ENCODE peak calls at places on chromosome 17, in eight cellular contexts. Z is lung, C is lower lobe of right lung, A is WTC11, T is RWPE1, X is heart right ventricle, B is astrocyte of the spinal cord, E is GM13976. D is an unnamed sample.

GRCh38 chr17:50547035-50547735 is at the start of gene SPATA20:
- DNase-seq in C (peak; percentile 96), X (peak; percentile 93), E (peak; percentile 94), Z (peak; percentile 89), A (peak; percentile 93), T (peak; percentile 84), B (peak; percentile 89), D (peak; percentile 95)

GRCh38 chr17:65294184-65294719 is 157.1 kb downstream of the RGS9 start:
- DNase-seq in B (peak; percentile 69), E (peak; percentile 73), A (peak; percentile 78), X (peak; percentile 28), C (peak; percentile 57), T (peak; percentile 71), Z (peak; percentile 57), D (peak; percentile 70)

GRCh38 chr17:76872221-76872873 is 4.1 kb downstream of the MGAT5B start:
- DNase-seq in A (no peak), C (no peak), Z (no peak), B (peak; percentile 96), T (peak; percentile 96), E (no peak), X (no peak), D (peak; percentile 58)

GRCh38 chr17:40500709-40501108 is 714 bp downstream of the TNS4 start:
- DNase-seq in A (no peak), X (no peak), C (no peak), Z (no peak), B (no peak), T (no peak), E (no peak), D (no peak)

GRCh38 chr17:37848690-37849616 is 75.3 kb upstream of the TBC1D3K start:
- DNase-seq in E (peak; percentile 75), Z (no peak), B (peak; percentile 84), X (no peak), C (no peak), A (no peak), T (peak; percentile 64), D (peak; percentile 54)

GRCh38 chr17:28908640-28909098 is 5.8 kb upstream of the DHRS13 start:
- DNase-seq in A (no peak), X (no peak), Z (no peak), E (no peak), C (no peak), T (peak; percentile 33), B (peak; percentile 65), D (no peak)

GRCh38 chr17:62913971-62914370 is 52.1 kb upstream of the TANC2 start:
- DNase-seq in C (no peak), E (no peak), Z (no peak), T (no peak), A (no peak), B (no peak), X (no peak), D (no peak)

GRCh38 chr17:68789203-68789962 is 165.8 kb downstream of the ABCA8 start:
- DNase-seq in T (no peak), Z (no peak), E (no peak), X (no peak), B (no peak), A (no peak), C (no peak), D (no peak)

GRCh38 chr17:49565948-49566491 is 9.7 kb upstream of the NXPH3 start:
- DNase-seq in E (no peak), B (peak; percentile 40), Z (peak; percentile 89), A (no peak), X (peak; percentile 64), T (no peak), C (peak; percentile 88), D (peak; percentile 83)

GRCh38 chr17:17782425-17783120 is 54.2 kb downstream of the SREBF1 start:
- DNase-seq in E (peak; percentile 65), T (no peak), Z (no peak), C (no peak), X (peak; percentile 39), B (peak; percentile 19), A (peak; percentile 52), D (peak; percentile 27)

GRCh38 chr17:69525920-69526841 is 111.7 kb downstream of the MAP2K6 start:
- DNase-seq in B (peak; percentile 78), A (peak; percentile 36), E (peak; percentile 45), X (no peak), C (no peak), T (peak; percentile 55), Z (no peak), D (peak; percentile 38)

GRCh38 chr17:50118828-50119218 is 11.1 kb downstream of the SAMD14 start:
- DNase-seq in E (no peak), X (no peak), B (no peak), T (no peak), Z (no peak), C (no peak), A (no peak), D (no peak)

GRCh38 chr17:41178341-41178740 is 320 bp upstream of the KRTAP4-2 start:
- DNase-seq in T (no peak), E (no peak), A (no peak), X (no peak), B (peak; percentile 5), Z (no peak), C (no peak), D (no peak)

GRCh38 chr17:77427471-77427991 is 286.8 kb downstream of the SEC14L1 start:
- DNase-seq in X (peak; percentile 68), Z (no peak), C (no peak), B (peak; percentile 86), E (no peak), T (peak; percentile 63), A (no peak), D (no peak)

GRCh38 chr17:44216173-44216572 is 3.3 kb downstream of the UBTF start:
- DNase-seq in Z (no peak), B (no peak), C (no peak), T (no peak), X (no peak), A (no peak), E (no peak), D (peak; percentile 73)

GRCh38 chr17:42803074-42803883 is 4.6 kb downstream of the CNTD1 start:
- DNase-seq in Z (no peak), X (no peak), T (no peak), A (no peak), E (no peak), B (peak; percentile 89), C (no peak), D (no peak)

GRCh38 chr17:39801055-39801454 is 63.1 kb downstream of the IKZF3 start:
- DNase-seq in B (no peak), E (no peak), T (no peak), X (no peak), C (no peak), A (no peak), Z (no peak), D (no peak)

GRCh38 chr17:45867171-45867570 is 22.5 kb downstream of the SPPL2C start:
- DNase-seq in C (no peak), A (no peak), E (no peak), T (no peak), X (no peak), B (no peak), Z (no peak), D (no peak)

GRCh38 chr17:46818319-46818928 is at the start of gene WNT3:
- DNase-seq in T (peak; percentile 51), X (no peak), A (peak; percentile 86), C (peak; percentile 51), B (no peak), Z (no peak), E (peak; percentile 75), D (peak; percentile 81)

GRCh38 chr17:52201764-52202571 is 43.5 kb upstream of the CA10 start:
- DNase-seq in E (no peak), Z (no peak), C (no peak), A (no peak), X (no peak), B (no peak), T (no peak), D (no peak)

GRCh38 chr17:52207786-52208185 is 49.3 kb upstream of the CA10 start:
- DNase-seq in A (no peak), T (no peak), E (no peak), B (no peak), X (no peak), Z (no peak), C (no peak), D (no peak)

GRCh38 chr17:52202572-52202876 is 44.0 kb upstream of the CA10 start:
- DNase-seq in B (no peak), E (no peak), Z (no peak), X (no peak), T (no peak), C (no peak), A (no peak), D (no peak)
- TF ChIP-seq CTCF in B (no peak), E (no peak), Z (no peak), X (no peak), T (no peak), C (no peak), A (no peak), D (no peak)

DNA sequence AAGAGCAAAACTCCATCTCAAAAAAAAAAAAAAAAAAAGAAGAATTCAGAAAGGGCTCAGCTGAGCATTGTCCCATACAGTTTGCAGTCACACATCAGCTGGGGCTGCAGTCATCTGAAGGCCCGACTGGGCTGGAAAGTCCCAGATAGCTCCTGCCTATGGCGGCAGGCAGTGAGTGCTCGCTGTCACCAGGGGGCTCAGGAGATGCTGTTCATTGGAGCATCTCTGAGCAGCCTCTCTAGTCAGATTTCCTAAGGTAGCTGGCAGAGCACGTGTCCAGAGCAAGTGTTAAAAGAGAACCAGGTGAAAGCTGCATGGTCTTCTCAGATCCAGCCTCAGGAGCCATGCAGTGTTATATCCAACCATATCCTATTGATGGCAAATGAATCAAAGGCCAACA is 75.8 kb downstream of the WSCD1 start:
- DNase-seq in X (no peak), E (no peak), B (no peak), Z (no peak), T (no peak), C (no peak), A (no peak), D (no peak)
- TF ChIP-seq CTCF in X (no peak), E (no peak), B (no peak), Z (no peak), T (no peak), C (no peak), A (no peak), D (no peak)

GRCh38 chr17:74115586-74115985 is 87.9 kb upstream of the RPL38 start:
- DNase-seq in C (no peak), T (no peak), X (no peak), Z (no peak), B (no peak), A (no peak), E (no peak), D (no peak)
- TF ChIP-seq CTCF in C (no peak), T (no peak), X (no peak), Z (no peak), B (no peak), A (no peak), E (no peak), D (no peak)

GRCh38 chr17:79905832-79906231 is 66.6 kb upstream of the CBX4 start:
- DNase-seq in T (no peak), C (no peak), B (no peak), Z (no peak), A (peak; percentile 26), E (no peak), X (no peak), D (no peak)
- TF ChIP-seq CTCF in T (no peak), C (no peak), B (peak; percentile 22), Z (no peak), A (no peak), E (no peak), X (no peak), D (no peak)

GRCh38 chr17:81273698-81274470 is 21.2 kb downstream of the SLC38A10 start:
- DNase-seq in Z (no peak), X (peak; percentile 2), C (no peak), A (no peak), B (no peak), T (no peak), E (no peak), D (no peak)
- TF ChIP-seq CTCF in Z (no peak), X (no peak), C (no peak), A (no peak), B (no peak), T (no peak), E (no peak), D (no peak)

GRCh38 chr17:79045001-79045729 is 21.2 kb downstream of the C1QTNF1 start:
- DNase-seq in X (no peak), E (no peak), T (no peak), A (no peak), C (no peak), B (no peak), Z (no peak), D (no peak)
- TF ChIP-seq CTCF in X (no peak), E (no peak), T (no peak), A (no peak), C (no peak), B (no peak), Z (no peak), D (no peak)